ENCODE peak calls at places on chromosomes 16 and 17, in eight cellular contexts. C is dorsolateral prefrontal cortex; E is GM10248; N is ascending aorta; F is CD4-positive, alpha-beta T cell; T is GM23338; M is psoas muscle; J is progenitor cell of endocrine pancreas. A is an unnamed sample.

GRCh38 chr16:4694664-4695451 is 1.5 kb downstream of the NUDT16L1 start:
- DNase-seq in C (peak), E (no peak), N (no peak), F (no peak), T (no peak), M (peak), J (no peak), A (peak)

GRCh38 chr16:814974-815373 is 14.4 kb upstream of the GNG13 start:
- DNase-seq in C (no peak), E (no peak), N (no peak), F (no peak), T (no peak), M (no peak), J (no peak), A (peak)

GRCh38 chr17:55299162-55299838 is 34.5 kb downstream of the HLF start:
- DNase-seq in C (no peak), E (no peak), N (no peak), F (no peak), T (no peak), M (no peak), J (no peak), A (no peak)

GRCh38 chr17:14775761-14776492 is 475.0 kb downstream of the HS3ST3B1 start:
- DNase-seq in C (no peak), E (no peak), N (no peak), F (no peak), T (no peak), M (no peak), J (no peak), A (peak)

GRCh38 chr17:76265624-76266243 is 586 bp downstream of the UBALD2 start:
- DNase-seq in C (peak), E (no peak), N (no peak), F (no peak), T (peak), M (peak), J (peak), A (peak)

GRCh38 chr16:83701494-83701893 is 106.3 kb upstream of the HSBP1 start:
- DNase-seq in C (no peak), E (peak), N (no peak), F (no peak), T (peak), M (no peak), J (peak), A (peak)

GRCh38 chr16:29182501-29182900 is 197.6 kb downstream of the LAT start:
- DNase-seq in C (no peak), E (no peak), N (no peak), F (no peak), T (no peak), M (no peak), J (no peak), A (no peak)

GRCh38 chr16:86103320-86103719 is 204.4 kb downstream of the IRF8 start:
- DNase-seq in C (no peak), E (no peak), N (no peak), F (no peak), T (peak), M (no peak), J (no peak), A (no peak)

GRCh38 chr16:28136751-28137434 is 73.4 kb upstream of the GSG1L start:
- DNase-seq in C (no peak), E (no peak), N (no peak), F (peak), T (no peak), M (no peak), J (no peak), A (peak)

GRCh38 chr17:47850692-47851573 is at the start of gene SP6:
- DNase-seq in C (peak), E (peak), N (no peak), F (peak), T (peak), M (peak), J (peak), A (peak)

GRCh38 chr17:39631403-39631802 is 4.7 kb downstream of the PPP1R1B start:
- DNase-seq in C (no peak), E (no peak), N (no peak), F (no peak), T (peak), M (no peak), J (no peak), A (no peak)

GRCh38 chr16:23174622-23175021 is 7.9 kb upstream of the SCNN1G start:
- DNase-seq in C (no peak), E (no peak), N (no peak), F (no peak), T (peak), M (no peak), J (no peak), A (peak)

GRCh38 chr16:3401719-3402397 is 843 bp downstream of the ZNF174 start:
- DNase-seq in C (no peak), E (peak), N (no peak), F (no peak), T (peak), M (no peak), J (no peak), A (peak)

GRCh38 chr17:59668816-59669215 is 38.4 kb downstream of the PTRH2 start:
- DNase-seq in C (no peak), E (no peak), N (no peak), F (no peak), T (no peak), M (no peak), J (no peak), A (peak)

GRCh38 chr16:61146429-61146828 is 889.8 kb downstream of the CDH8 start:
- DNase-seq in C (no peak), E (no peak), N (no peak), F (no peak), T (no peak), M (no peak), J (no peak), A (no peak)

GRCh38 chr16:15777533-15778203 is 79.2 kb downstream of the MYH11 start:
- DNase-seq in C (no peak), E (peak), N (no peak), F (no peak), T (peak), M (no peak), J (peak), A (peak)
- TF ChIP-seq CTCF in C (no peak), E (peak), N (peak), F (no peak), T (peak), M (peak), J (peak), A (peak)

GRCh38 chr17:73360961-73361761 is 49.4 kb upstream of the CDC42EP4 start:
- DNase-seq in C (no peak), E (no peak), N (no peak), F (no peak), T (peak), M (no peak), J (peak), A (no peak)
- TF ChIP-seq CTCF in C (no peak), E (no peak), N (no peak), F (no peak), T (no peak), M (no peak), J (peak), A (no peak)

GRCh38 chr17:41687828-41688640 is 651 bp upstream of the EIF1 start:
- DNase-seq in C (peak), E (no peak), N (no peak), F (peak), T (peak), M (peak), J (no peak), A (peak)
- TF ChIP-seq CTCF in C (peak), E (peak), N (peak), F (peak), T (peak), M (no peak), J (peak), A (no peak)

GRCh38 chr17:63549946-63550815 is at the start of gene DCAF7:
- DNase-seq in C (peak), E (peak), N (peak), F (peak), T (peak), M (peak), J (peak), A (peak)
- TF ChIP-seq CTCF in C (no peak), E (no peak), N (no peak), F (no peak), T (no peak), M (no peak), J (no peak), A (no peak)

DNA sequence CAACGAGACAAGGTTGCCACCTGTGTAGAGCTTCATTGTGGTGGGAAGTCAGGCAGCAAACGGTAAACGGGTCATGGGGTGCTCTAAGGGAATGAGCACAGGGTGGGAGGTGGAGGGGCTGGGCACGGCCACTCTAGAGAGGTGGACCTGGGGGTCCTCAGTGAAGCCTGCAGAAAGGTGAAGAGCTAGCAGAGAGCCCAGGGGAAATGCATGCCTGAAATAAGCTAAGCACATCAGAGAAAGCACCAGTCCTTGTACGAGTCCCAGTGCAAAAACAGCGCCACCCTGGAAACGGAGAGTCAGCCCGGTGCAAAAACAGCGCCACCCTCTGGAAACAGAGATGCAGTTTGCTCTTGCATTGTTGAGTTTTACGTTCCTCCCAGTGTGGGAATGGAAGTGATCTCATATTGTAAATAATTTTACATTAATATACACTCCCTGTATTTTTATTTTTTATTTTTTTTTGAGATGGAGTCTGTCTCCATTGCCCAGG is 65.0 kb downstream of the TBC1D16 start:
- DNase-seq in C (no peak), E (no peak), N (no peak), F (no peak), T (peak), M (no peak), J (no peak), A (peak)
- TF ChIP-seq CTCF in C (peak), E (peak), N (peak), F (no peak), T (peak), M (peak), J (peak), A (peak)

DNA sequence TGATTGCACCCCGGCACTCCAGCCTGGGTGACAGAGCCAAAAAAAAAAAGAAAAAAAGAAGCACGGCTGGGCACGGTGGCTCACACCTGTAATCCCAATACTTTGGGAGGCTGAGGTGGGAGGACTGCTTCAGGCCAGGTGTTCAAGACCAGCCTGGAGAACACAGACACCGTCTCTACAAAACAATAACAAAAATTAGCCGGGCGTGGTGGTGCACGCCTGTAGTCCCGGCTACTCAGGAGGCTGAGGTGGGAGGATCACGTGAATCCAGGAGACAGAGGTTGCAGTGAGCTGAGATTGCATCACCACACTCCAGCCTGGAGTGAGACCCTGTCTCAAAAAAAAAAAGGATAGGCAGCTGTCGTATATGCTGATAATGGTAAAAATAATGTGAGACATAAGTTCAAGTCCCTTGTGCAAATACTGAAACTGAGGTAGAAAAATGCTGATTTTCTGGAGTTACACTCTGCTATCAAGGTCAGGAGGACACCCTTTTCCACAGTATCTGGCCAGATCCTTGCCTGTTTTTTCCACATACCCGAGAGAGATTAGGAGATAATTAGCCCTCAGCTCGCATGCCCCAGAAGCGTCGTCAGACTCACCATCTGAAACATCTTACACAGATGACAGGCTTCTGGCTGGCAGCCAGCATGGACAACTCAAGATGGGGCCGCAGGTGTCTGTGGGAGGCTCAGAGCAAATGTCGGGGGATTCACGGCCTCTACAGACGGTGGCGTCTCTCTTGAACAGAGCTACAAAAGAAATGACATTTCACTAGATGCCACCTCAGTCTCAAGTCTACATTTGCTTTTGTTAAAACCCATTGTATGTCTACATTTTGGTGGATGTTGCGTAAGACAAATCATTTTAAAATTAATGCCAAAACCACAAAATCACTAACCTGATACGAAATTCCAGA is 36.8 kb downstream of the WDR45B start:
- DNase-seq in C (no peak), E (no peak), N (no peak), F (no peak), T (no peak), M (peak), J (no peak), A (peak)
- TF ChIP-seq CTCF in C (no peak), E (no peak), N (no peak), F (no peak), T (no peak), M (no peak), J (no peak), A (no peak)

A was measured in fibroblast of the aortic adventitia.